ENCODE peak calls at places on chromosome 1, in five cellular contexts. E, P, F, B and Q are unnamed samples.

GRCh38 chr1:2274968-2275475 is 46.9 kb downstream of the SKI start:
- DNase-seq in B (no peak), F (no peak), E (no peak), P (no peak), Q (no peak)

GRCh38 chr1:206693029-206693428 is 8.3 kb downstream of the MAPKAPK2 start:
- DNase-seq in P (no peak), E (peak), F (no peak), B (no peak), Q (no peak)

GRCh38 chr1:230796626-230797025 is 49.4 kb downstream of the CAPN9 start:
- DNase-seq in E (no peak), P (no peak), B (no peak), F (no peak), Q (no peak)

GRCh38 chr1:115669002-115669673 is 27.4 kb downstream of the VANGL1 start:
- DNase-seq in F (peak), P (no peak), E (peak), B (no peak), Q (no peak)

GRCh38 chr1:172394167-172394751 is 26.2 kb upstream of the C1orf105 start:
- DNase-seq in P (no peak), E (no peak), B (no peak), F (no peak), Q (no peak)

GRCh38 chr1:212721388-212722247 is 22.0 kb upstream of the BATF3 start:
- DNase-seq in P (no peak), B (no peak), E (peak), F (no peak), Q (peak)

GRCh38 chr1:31745071-31745897 is 18.9 kb downstream of the ADGRB2 start:
- DNase-seq in E (peak), P (peak), B (peak), F (no peak), Q (no peak)

GRCh38 chr1:181541947-181542346 is 58.6 kb downstream of the CACNA1E start:
- DNase-seq in P (no peak), B (no peak), F (no peak), E (peak), Q (no peak)

GRCh38 chr1:39213511-39214002 is 9.1 kb downstream of the MACF1 start:
- DNase-seq in E (no peak), P (no peak), B (no peak), F (no peak), Q (no peak)

GRCh38 chr1:187605736-187606135 is 777.0 kb downstream of the PLA2G4A start:
- DNase-seq in B (no peak), P (no peak), F (no peak), E (no peak), Q (no peak)

GRCh38 chr1:228149341-228150020 is at the start of gene GJC2:
- DNase-seq in B (peak), P (peak), E (peak), F (no peak), Q (no peak)

GRCh38 chr1:65253800-65254319 is 55.5 kb upstream of the DNAJC6 start:
- DNase-seq in P (no peak), E (no peak), F (peak), B (no peak), Q (no peak)

DNA sequence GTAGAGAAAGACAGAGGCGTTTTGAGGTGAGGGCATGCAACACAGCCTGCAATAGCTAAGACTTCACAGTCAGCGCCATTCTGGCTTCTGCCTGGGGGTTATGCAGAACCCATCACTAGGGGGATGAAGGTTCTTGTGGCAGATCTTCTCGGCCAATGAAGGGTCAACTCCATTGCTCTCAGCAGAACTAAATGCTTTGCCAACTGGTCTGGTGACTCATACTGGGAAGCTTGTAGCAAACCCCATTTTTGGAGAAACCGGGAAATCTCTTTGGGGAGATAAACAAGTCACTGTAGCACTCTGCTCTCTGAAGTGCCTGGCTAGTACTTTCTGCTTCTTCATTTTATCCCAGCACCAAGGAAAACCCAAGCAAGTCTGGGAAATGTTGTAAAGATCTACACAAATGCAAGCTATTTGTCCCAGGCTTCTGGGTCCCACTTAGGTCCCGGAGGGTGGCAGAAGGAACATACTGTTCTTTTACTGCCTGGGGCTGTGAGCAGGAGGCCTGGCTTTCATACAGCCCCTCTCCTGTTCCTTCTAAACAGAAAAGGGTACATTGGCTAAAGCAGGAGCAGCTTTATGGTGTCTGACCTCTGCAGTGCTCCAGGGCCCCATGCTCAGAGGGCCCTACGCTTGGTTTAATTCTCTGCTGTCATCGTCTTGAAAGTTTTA is 28.8 kb downstream of the SHISA4 start:
- DNase-seq in F (no peak), E (peak), B (no peak), P (no peak), Q (no peak)
- TF ChIP-seq JUND in F (no peak), E (peak), B (peak), P (no peak), Q (no peak)

GRCh38 chr1:8409107-8409506 is 91.2 kb downstream of the SLC45A1 start:
- DNase-seq in B (no peak), F (no peak), P (no peak), E (peak), Q (no peak)
- TF ChIP-seq JUND in B (no peak), F (no peak), P (no peak), E (peak), Q (no peak)

GRCh38 chr1:236168716-236169429 is 26.5 kb downstream of the GPR137B start:
- DNase-seq in B (no peak), F (no peak), E (peak), P (peak), Q (peak)
- TF ChIP-seq JUND in B (no peak), F (no peak), E (peak), P (no peak), Q (no peak)

GRCh38 chr1:6730473-6730872 is 28.9 kb upstream of the DNAJC11 start:
- DNase-seq in E (no peak), P (no peak), B (no peak), F (no peak), Q (no peak)

GRCh38 chr1:6723621-6724428 is 22.2 kb upstream of the DNAJC11 start:
- DNase-seq in P (no peak), B (no peak), E (peak), F (no peak), Q (no peak)

GRCh38 chr1:6727535-6727934 is 25.9 kb upstream of the DNAJC11 start:
- DNase-seq in E (peak), P (peak), F (peak), B (peak), Q (peak)

GRCh38 chr1:6726253-6726652 is 24.6 kb upstream of the DNAJC11 start:
- DNase-seq in F (no peak), P (no peak), E (no peak), B (no peak), Q (no peak)

GRCh38 chr1:6724517-6725141 is 23.0 kb upstream of the DNAJC11 start:
- DNase-seq in F (no peak), B (no peak), E (no peak), P (no peak), Q (no peak)
- TF ChIP-seq JUND in F (no peak), B (peak), E (no peak), P (no peak), Q (no peak)

GRCh38 chr1:14345925-14346550 is 252.4 kb upstream of the KAZN start:
- DNase-seq in B (no peak), F (peak), P (no peak), E (peak), Q (no peak)
- TF ChIP-seq JUND in B (no peak), F (peak), P (no peak), E (peak), Q (no peak)

DNA sequence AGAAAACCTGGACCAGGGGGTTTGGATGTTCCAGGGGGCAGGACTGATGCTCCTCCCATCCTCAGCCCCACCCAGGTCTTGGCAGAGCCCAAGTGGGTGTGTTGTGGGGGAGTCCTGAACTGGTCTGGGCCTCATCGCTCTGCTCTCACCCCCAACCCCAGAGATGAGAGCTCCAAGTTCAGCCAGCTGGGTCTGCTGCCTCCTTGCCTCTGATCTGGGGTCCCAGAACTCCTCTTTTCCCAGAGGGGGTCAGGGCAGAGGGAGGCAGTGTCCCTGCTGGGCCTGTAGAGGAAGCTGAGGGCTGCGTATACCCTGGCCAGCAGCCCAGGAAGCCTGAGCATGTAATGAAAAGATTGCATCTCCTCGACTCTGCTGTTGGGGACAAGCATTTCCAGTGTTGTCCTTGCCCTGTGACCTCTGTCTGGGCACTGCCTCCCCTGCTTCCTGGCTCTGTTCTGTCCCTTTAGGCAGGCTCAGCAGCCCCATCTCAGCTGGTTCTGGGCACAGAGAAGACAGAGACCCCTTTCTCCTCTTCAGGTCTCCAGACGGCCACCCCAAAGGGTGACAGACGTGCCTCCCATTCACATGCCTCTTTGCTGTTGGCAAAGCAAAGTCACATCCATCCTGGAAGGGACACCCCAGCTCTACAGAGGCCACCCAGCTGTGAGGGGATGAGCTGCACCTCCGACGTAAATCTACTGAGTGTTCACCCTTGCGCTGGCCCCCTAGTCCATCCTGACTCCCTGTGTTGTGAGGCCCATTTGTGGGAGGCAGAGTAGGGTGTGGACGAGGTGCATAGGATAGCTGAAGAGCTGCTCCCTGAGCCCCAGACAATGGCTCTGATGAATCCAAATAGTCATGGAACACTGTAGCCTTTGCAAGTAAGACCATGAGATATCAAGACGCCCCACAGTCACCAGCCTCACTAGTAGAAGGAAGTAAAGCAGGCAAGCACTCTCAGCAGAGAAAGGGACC is 54.9 kb upstream of the EPS8L3 start:
- DNase-seq in E (peak), B (peak), F (no peak), P (peak), Q (peak)
- TF ChIP-seq JUND in E (peak), B (no peak), F (no peak), P (no peak), Q (no peak)

GRCh38 chr1:214823311-214824117 is 220.5 kb downstream of the CENPF start:
- DNase-seq in B (no peak), P (peak), F (no peak), E (peak), Q (no peak)

GRCh38 chr1:214827883-214828282 is 224.9 kb downstream of the CENPF start:
- DNase-seq in F (no peak), P (no peak), E (no peak), B (no peak), Q (no peak)

GRCh38 chr1:214824758-214825157 is 221.8 kb downstream of the CENPF start:
- DNase-seq in P (no peak), B (no peak), F (no peak), E (peak), Q (no peak)
- TF ChIP-seq JUND in P (no peak), B (no peak), F (no peak), E (no peak), Q (no peak)